ENCODE peak calls at places on chromosomes 3 and 15, in five cellular contexts. I is right lobe of liver, Y is tibial artery, K is PC-3, Q is foreskin keratinocyte. A is an unnamed sample.
A peak's percentile ranks its signal among the peaks of the same experiment; 100 is the strongest.

GRCh38 chr3:4830586-4830914 is 148.7 kb upstream of the BHLHE40 start:
- DNase-seq in I (no peak), Y (no peak), K (no peak), Q (no peak), A (no peak)

GRCh38 chr3:50242778-50243551 is 7.0 kb downstream of the GNAI2 start:
- DNase-seq in I (peak; percentile 71), Y (peak; percentile 74), K (no peak), Q (peak; percentile 54), A (no peak)

GRCh38 chr15:99169769-99170311 is 65.0 kb downstream of the SYNM start:
- DNase-seq in I (no peak), Y (peak; percentile 61), K (no peak), Q (no peak), A (no peak)

GRCh38 chr3:96319176-96319575 is 495.2 kb upstream of the EPHA6 start:
- DNase-seq in I (no peak), Y (no peak), K (no peak), Q (no peak), A (no peak)

GRCh38 chr15:77518458-77518857 is 97.8 kb downstream of the HMG20A start:
- DNase-seq in I (no peak), Y (no peak), K (no peak), Q (no peak), A (no peak)

GRCh38 chr3:51974963-51975856 is at the start of gene ABHD14A:
- DNase-seq in I (peak; percentile 94), Y (peak; percentile 56), K (peak; percentile 81), Q (peak; percentile 42), A (no peak)

GRCh38 chr3:74523811-74524210 is 90.6 kb downstream of the CNTN3 start:
- DNase-seq in I (no peak), Y (no peak), K (no peak), Q (no peak), A (no peak)

GRCh38 chr3:64129581-64129980 is 95.7 kb downstream of the PRICKLE2 start:
- DNase-seq in I (no peak), Y (no peak), K (no peak), Q (no peak), A (no peak)

GRCh38 chr3:42700366-42701288 is 2.0 kb downstream of the HHATL start:
- DNase-seq in I (no peak), Y (peak; percentile 16), K (no peak), Q (no peak), A (no peak)

GRCh38 chr3:192409203-192409837 is 318.0 kb downstream of the FGF12 start:
- DNase-seq in I (no peak), Y (no peak), K (no peak), Q (peak; percentile 35), A (no peak)

GRCh38 chr3:4522962-4523361 is 29.8 kb downstream of the ITPR1 start:
- DNase-seq in I (no peak), Y (no peak), K (no peak), Q (no peak), A (no peak)

GRCh38 chr3:183193762-183194701 is 31.5 kb upstream of the LAMP3 start:
- DNase-seq in I (no peak), Y (no peak), K (peak; percentile 90), Q (no peak), A (no peak)

GRCh38 chr3:159604151-159604581 is 384.5 kb upstream of the IL12A start:
- DNase-seq in I (no peak), Y (no peak), K (peak; percentile 52), Q (peak; percentile 34), A (no peak)

GRCh38 chr3:178205750-178206149 is 330.5 kb upstream of the KCNMB2 start:
- DNase-seq in I (no peak), Y (no peak), K (no peak), Q (peak; percentile 22), A (no peak)

GRCh38 chr3:58383904-58384303 is 49.7 kb downstream of the PDHB start:
- DNase-seq in I (no peak), Y (peak; percentile 42), K (peak; percentile 99), Q (peak; percentile 99), A (peak; percentile 91)

GRCh38 chr3:33231755-33232465 is 13.3 kb upstream of the SUSD5 start:
- DNase-seq in I (no peak), Y (no peak), K (no peak), Q (no peak), A (no peak)

GRCh38 chr3:69731080-69731479 is 8.2 kb upstream of the MITF start:
- DNase-seq in I (no peak), Y (no peak), K (no peak), Q (no peak), A (no peak)

GRCh38 chr15:74438696-74439316 is 5.0 kb upstream of the SEMA7A start:
- DNase-seq in I (peak; percentile 68), Y (peak; percentile 63), K (peak; percentile 89), Q (peak; percentile 64), A (no peak)

GRCh38 chr3:122918576-122919290 is 108.8 kb downstream of the SEMA5B start:
- DNase-seq in I (no peak), Y (no peak), K (peak; percentile 19), Q (no peak), A (no peak)

GRCh38 chr3:159620873-159621272 is 367.8 kb upstream of the IL12A start:
- DNase-seq in I (no peak), Y (no peak), K (peak; percentile 93), Q (peak; percentile 90), A (peak; percentile 37)

GRCh38 chr15:82132742-82133141 is 86.9 kb upstream of the MEX3B start:
- DNase-seq in I (no peak), Y (no peak), K (peak; percentile 90), Q (peak; percentile 94), A (peak; percentile 84)

GRCh38 chr15:89401636-89402252 is 67.1 kb upstream of the POLG start:
- DNase-seq in I (no peak), Y (no peak), K (peak; percentile 52), Q (peak; percentile 42), A (no peak)

GRCh38 chr15:33226559-33227181 is 32.2 kb upstream of the FMN1 start:
- DNase-seq in I (peak; percentile 48), Y (peak; percentile 32), K (peak; percentile 81), Q (peak; percentile 68), A (no peak)

GRCh38 chr15:37586976-37587375 is 347.5 kb upstream of the TMCO5A start:
- DNase-seq in I (no peak), Y (no peak), K (no peak), Q (no peak), A (no peak)

GRCh38 chr3:110349295-110349694 is 722.3 kb upstream of the NECTIN3 start:
- DNase-seq in I (no peak), Y (no peak), K (no peak), Q (no peak), A (no peak)

GRCh38 chr15:98917417-98917816 is 90.2 kb downstream of the PGPEP1L start:
- DNase-seq in I (no peak), Y (no peak), K (no peak), Q (no peak), A (no peak)

GRCh38 chr3:154060606-154061380 is 60.4 kb upstream of the ARHGEF26 start:
- DNase-seq in I (no peak), Y (peak; percentile 21), K (no peak), Q (peak; percentile 85), A (no peak)

GRCh38 chr3:9727041-9727595 is 4.4 kb upstream of the BRPF1 start:
- DNase-seq in I (no peak), Y (no peak), K (no peak), Q (peak; percentile 13), A (no peak)

GRCh38 chr15:79824321-79824720 is 72.5 kb downstream of the MTHFS start:
- DNase-seq in I (no peak), Y (no peak), K (no peak), Q (no peak), A (no peak)
- H3K27ac ChIP-seq in I (no peak overlapping the region), Y (no peak overlapping the region), K (no peak overlapping the region), Q (no peak overlapping the region), A (no peak overlapping the region)

GRCh38 chr15:40942865-40943264 is 10.4 kb upstream of the CHAC1 start:
- DNase-seq in I (no peak), Y (no peak), K (no peak), Q (no peak), A (no peak)

GRCh38 chr15:40942337-40942854 is 10.9 kb upstream of the CHAC1 start:
- DNase-seq in I (no peak), Y (no peak), K (no peak), Q (no peak), A (no peak)

GRCh38 chr15:40941528-40942336 is 11.5 kb upstream of the CHAC1 start:
- DNase-seq in I (peak; percentile 80), Y (peak; percentile 73), K (peak; percentile 84), Q (no peak), A (no peak)

GRCh38 chr15:40939909-40940801 is 11.0 kb downstream of the DLL4 start:
- DNase-seq in I (no peak), Y (peak; percentile 39), K (no peak), Q (no peak), A (no peak)

GRCh38 chr15:40941078-40941527 is 12.0 kb downstream of the DLL4 start:
- DNase-seq in I (no peak), Y (no peak), K (no peak), Q (no peak), A (no peak)
- H3K27ac ChIP-seq in I (peak overlapping the region; percentile 66), Y (peak overlapping the region; percentile 89), K (peak overlapping the region; percentile 58), Q (no peak overlapping the region), A (peak overlapping the region; percentile 42)

DNA sequence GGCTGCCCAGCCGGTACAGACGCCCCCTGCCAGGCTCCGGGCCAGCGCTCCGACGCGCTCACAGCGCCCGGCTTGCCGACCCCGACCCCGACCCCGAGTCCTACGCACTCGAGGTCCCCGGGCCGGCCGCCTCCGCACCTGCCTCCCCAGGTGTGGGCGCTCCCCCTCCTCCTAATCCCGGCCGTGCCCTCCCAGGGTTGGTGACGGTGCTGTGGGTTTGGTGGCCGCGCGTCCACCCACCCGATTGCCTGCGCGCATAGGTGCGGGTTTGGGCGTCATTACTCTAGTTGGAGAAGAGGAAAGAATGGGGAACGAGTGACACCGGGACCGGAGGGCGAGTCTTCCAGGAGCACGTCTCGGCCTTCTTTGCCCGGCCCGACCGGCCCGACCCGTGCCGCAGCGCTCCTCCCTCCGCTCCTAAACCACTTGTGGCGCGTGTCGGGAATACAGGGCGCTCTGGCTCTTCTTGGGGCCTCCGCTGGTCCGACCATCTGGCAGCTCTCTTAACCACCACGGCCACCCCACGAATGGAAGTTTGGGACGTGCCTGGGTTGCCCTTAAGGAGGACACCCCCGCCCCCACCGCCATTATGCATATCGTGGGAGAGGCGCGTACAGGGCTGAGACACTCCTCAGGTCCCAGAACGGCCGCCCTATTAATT is 814 bp upstream of the THRB start:
- DNase-seq in I (peak; percentile 69), Y (peak; percentile 54), K (peak; percentile 69), Q (peak; percentile 56), A (no peak)
- H3K27ac ChIP-seq in I (peak overlapping the region; percentile 98), Y (peak overlapping the region; percentile 96), K (peak overlapping the region; percentile 73), Q (peak overlapping the region; percentile 12), A (peak overlapping the region; percentile 95)

DNA sequence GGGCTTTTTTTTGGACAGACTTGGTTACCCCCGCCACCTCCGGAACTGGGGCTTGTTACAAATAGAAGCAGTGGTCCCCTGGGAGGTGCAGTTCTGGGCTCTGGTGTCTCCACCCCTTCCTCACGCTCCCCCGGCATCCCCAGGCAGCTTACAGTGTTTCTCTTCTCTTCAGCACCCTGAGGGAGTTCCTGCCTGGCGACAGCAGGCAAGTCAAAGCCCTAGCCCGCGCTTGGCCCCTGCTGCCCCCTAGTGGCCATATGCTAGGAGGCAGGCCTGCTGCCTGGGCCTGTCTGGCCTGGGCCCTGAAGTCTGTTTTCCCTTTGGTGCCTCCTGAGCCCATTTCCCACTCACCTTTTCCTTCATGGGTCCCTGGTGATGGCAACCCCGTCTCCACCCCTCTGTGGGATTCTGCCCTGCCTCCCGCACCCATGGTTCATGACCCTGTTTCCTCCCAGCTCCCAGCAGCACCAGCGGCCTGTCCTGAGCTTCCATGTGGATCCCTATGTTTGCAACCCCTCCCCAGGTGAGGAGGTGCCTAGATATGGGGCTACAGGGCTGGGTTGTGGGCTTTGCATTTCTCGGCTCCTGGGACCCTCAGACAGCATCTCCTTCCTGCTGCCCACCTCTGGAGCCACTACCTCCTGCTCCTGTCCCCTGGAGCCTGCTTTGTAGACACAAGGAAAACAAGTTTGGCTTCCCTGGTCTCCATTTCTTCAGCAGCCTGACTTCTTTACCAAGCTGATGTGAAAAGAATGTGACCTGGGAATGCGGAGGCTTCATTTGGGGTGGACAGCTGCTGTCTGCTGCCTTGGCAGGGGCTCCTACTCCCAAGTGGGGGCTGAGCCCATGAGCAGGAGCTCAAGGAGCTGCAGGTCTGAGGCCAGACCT is 2.2 kb downstream of the SNX22 start:
- DNase-seq in I (peak; percentile 92), Y (peak; percentile 88), K (peak; percentile 87), Q (peak; percentile 73), A (peak; percentile 39)
- H3K27ac ChIP-seq in I (peak overlapping the region; percentile 9), Y (no peak overlapping the region), K (no peak overlapping the region), Q (no peak overlapping the region), A (peak overlapping the region; percentile 36)

A was measured in epithelial cell of prostate.